ENCODE peak calls at places on chromosomes 7 and 10, in eight cellular contexts. One of them, this sample, is unnamed.

GRCh38 chr10:97328646-97329453 is 5.7 kb downstream of the FRAT2 start:
- DNase-seq in NCI-H1105 treated with DMSO at 0.1 percent for 48 hours: no peak
- DNase-seq in T-helper 2 cell: peak
- DNase-seq in ovary: no peak
- DNase-seq in Karpas-422: no peak
- DNase-seq in ELR: no peak
- DNase-seq in RCC 7860: no peak
- DNase-seq in dorsolateral prefrontal cortex: no peak
- DNase-seq in this sample: no peak

GRCh38 chr10:24851595-24851994 is 100.8 kb downstream of the PRTFDC1 start:
- DNase-seq in NCI-H1105 treated with DMSO at 0.1 percent for 48 hours: peak
- DNase-seq in T-helper 2 cell: peak
- DNase-seq in ovary: no peak
- DNase-seq in Karpas-422: no peak
- DNase-seq in ELR: no peak
- DNase-seq in RCC 7860: no peak
- DNase-seq in dorsolateral prefrontal cortex: peak
- DNase-seq in this sample: no peak

GRCh38 chr7:114986805-114987204 is 64.9 kb downstream of the MDFIC start:
- DNase-seq in NCI-H1105 treated with DMSO at 0.1 percent for 48 hours: no peak
- DNase-seq in T-helper 2 cell: no peak
- DNase-seq in ovary: no peak
- DNase-seq in Karpas-422: no peak
- DNase-seq in ELR: no peak
- DNase-seq in RCC 7860: peak
- DNase-seq in dorsolateral prefrontal cortex: no peak
- DNase-seq in this sample: no peak

GRCh38 chr10:87095241-87095945 is 387 bp downstream of the SHLD2 start:
- DNase-seq in NCI-H1105 treated with DMSO at 0.1 percent for 48 hours: no peak
- DNase-seq in T-helper 2 cell: peak
- DNase-seq in ovary: peak
- DNase-seq in Karpas-422: peak
- DNase-seq in ELR: peak
- DNase-seq in RCC 7860: peak
- DNase-seq in dorsolateral prefrontal cortex: peak
- DNase-seq in this sample: peak

GRCh38 chr10:600876-601275 is 88.6 kb downstream of the DIP2C start:
- DNase-seq in NCI-H1105 treated with DMSO at 0.1 percent for 48 hours: peak
- DNase-seq in T-helper 2 cell: no peak
- DNase-seq in ovary: no peak
- DNase-seq in Karpas-422: no peak
- DNase-seq in ELR: no peak
- DNase-seq in RCC 7860: no peak
- DNase-seq in dorsolateral prefrontal cortex: no peak
- DNase-seq in this sample: no peak

GRCh38 chr7:136114966-136115762 is 138.0 kb upstream of the MTPN start:
- DNase-seq in NCI-H1105 treated with DMSO at 0.1 percent for 48 hours: peak
- DNase-seq in T-helper 2 cell: peak
- DNase-seq in ovary: no peak
- DNase-seq in Karpas-422: peak
- DNase-seq in ELR: peak
- DNase-seq in RCC 7860: peak
- DNase-seq in dorsolateral prefrontal cortex: peak
- DNase-seq in this sample: no peak

GRCh38 chr7:29749701-29750321 is 56.5 kb upstream of the WIPF3 start:
- DNase-seq in NCI-H1105 treated with DMSO at 0.1 percent for 48 hours: no peak
- DNase-seq in T-helper 2 cell: no peak
- DNase-seq in ovary: no peak
- DNase-seq in Karpas-422: no peak
- DNase-seq in ELR: no peak
- DNase-seq in RCC 7860: no peak
- DNase-seq in dorsolateral prefrontal cortex: peak
- DNase-seq in this sample: no peak

GRCh38 chr7:108372601-108373000 is 83.6 kb downstream of the NRCAM start:
- DNase-seq in NCI-H1105 treated with DMSO at 0.1 percent for 48 hours: no peak
- DNase-seq in T-helper 2 cell: no peak
- DNase-seq in ovary: no peak
- DNase-seq in Karpas-422: no peak
- DNase-seq in ELR: no peak
- DNase-seq in RCC 7860: no peak
- DNase-seq in dorsolateral prefrontal cortex: no peak
- DNase-seq in this sample: no peak

GRCh38 chr10:123227706-123228105 is 73.5 kb downstream of the BUB3 start:
- DNase-seq in NCI-H1105 treated with DMSO at 0.1 percent for 48 hours: no peak
- DNase-seq in T-helper 2 cell: no peak
- DNase-seq in ovary: no peak
- DNase-seq in Karpas-422: no peak
- DNase-seq in ELR: peak
- DNase-seq in RCC 7860: no peak
- DNase-seq in dorsolateral prefrontal cortex: no peak
- DNase-seq in this sample: no peak

GRCh38 chr7:80771523-80771922 is 133.1 kb downstream of the CD36 start:
- DNase-seq in NCI-H1105 treated with DMSO at 0.1 percent for 48 hours: no peak
- DNase-seq in T-helper 2 cell: no peak
- DNase-seq in ovary: no peak
- DNase-seq in Karpas-422: no peak
- DNase-seq in ELR: peak
- DNase-seq in RCC 7860: no peak
- DNase-seq in dorsolateral prefrontal cortex: no peak
- DNase-seq in this sample: no peak

GRCh38 chr7:112995091-112995824 is 91.4 kb downstream of the GPR85 start:
- DNase-seq in NCI-H1105 treated with DMSO at 0.1 percent for 48 hours: no peak
- DNase-seq in T-helper 2 cell: no peak
- DNase-seq in ovary: no peak
- DNase-seq in Karpas-422: no peak
- DNase-seq in ELR: peak
- DNase-seq in RCC 7860: peak
- DNase-seq in dorsolateral prefrontal cortex: no peak
- DNase-seq in this sample: no peak

This sample was measured in T-cell.